ENCODE peak calls at places on chromosomes 2 and 18, in four cellular contexts. Y is T-helper 9 cell, H is right cardiac atrium, K is left cardiac atrium. T is an unnamed sample.

GRCh38 chr2:187546762-187547333 is 7.4 kb downstream of the TFPI start:
- DNase-seq in Y (no peak), H (no peak), K (no peak), T (no peak)

GRCh38 chr18:55570966-55571365 is 17.0 kb downstream of the TCF4 start:
- DNase-seq in Y (no peak), H (no peak), K (no peak), T (no peak)

GRCh38 chr2:235856151-235856819 is 311.9 kb downstream of the GBX2 start:
- DNase-seq in Y (no peak), H (no peak), K (no peak), T (no peak)

GRCh38 chr2:127083819-127084503 is 23.0 kb downstream of the BIN1 start:
- DNase-seq in Y (no peak), H (peak; percentile 86), K (peak; percentile 79), T (peak; percentile 90)

GRCh38 chr2:28187186-28187585 is 205.5 kb upstream of the FOSL2 start:
- DNase-seq in Y (no peak), H (no peak), K (no peak), T (no peak)

GRCh38 chr18:25275414-25276001 is 76.5 kb downstream of the ZNF521 start:
- DNase-seq in Y (no peak), H (peak; percentile 45), K (peak; percentile 42), T (peak; percentile 78)

GRCh38 chr2:113324684-113325160 is 46.0 kb upstream of the PAX8 start:
- DNase-seq in Y (peak; percentile 23), H (peak; percentile 50), K (peak; percentile 55), T (no peak)

GRCh38 chr2:42074661-42075060 is 26.8 kb downstream of the PKDCC start:
- DNase-seq in Y (no peak), H (no peak), K (no peak), T (no peak)

GRCh38 chr2:232871835-232872736 is 2.0 kb downstream of the SNORC start:
- DNase-seq in Y (no peak), H (no peak), K (no peak), T (no peak)

GRCh38 chr2:26970244-26970927 is at the start of gene MAPRE3:
- DNase-seq in Y (peak; percentile 83), H (peak; percentile 83), K (peak; percentile 80), T (peak; percentile 44)